ENCODE peak calls at places on chromosomes 13 and 19, in four cellular contexts. K is pancreas; P is activated naive CD8-positive, alpha-beta T cell treated with anti-CD3 and anti-CD28 coated beads, Interleukin-2, amount 50 U/mL, for 16 hours; Y is astrocyte of the hippocampus. A is an unnamed sample.

GRCh38 chr19:11423804-11424318 is 4.7 kb upstream of the RGL3 start:
- DNase-seq in Y (no peak), K (no peak), P (no peak), A (no peak)

GRCh38 chr19:10009269-10009665 is 1.0 kb downstream of the COL5A3 start:
- DNase-seq in K (peak), Y (peak), P (no peak), A (no peak)

GRCh38 chr13:83995930-83996329 is 113.7 kb upstream of the SLITRK1 start:
- DNase-seq in Y (no peak), P (no peak), K (no peak), A (no peak)

GRCh38 chr19:51664997-51665396 is 18.4 kb upstream of the SIGLEC14 start:
- DNase-seq in K (no peak), Y (no peak), P (no peak), A (no peak)

GRCh38 chr19:51240866-51241265 is 10.0 kb upstream of the SIGLECL1 start:
- DNase-seq in P (no peak), K (no peak), Y (no peak), A (no peak)

GRCh38 chr13:97228850-97229521 is 6.9 kb downstream of the MBNL2 start:
- DNase-seq in Y (no peak), P (no peak), K (no peak), A (no peak)

GRCh38 chr13:55437162-55437561 is 1703.6 kb upstream of the PRR20A start:
- DNase-seq in K (no peak), Y (no peak), P (no peak), A (no peak)

GRCh38 chr13:27973956-27974662 is 5.0 kb upstream of the CDX2 start:
- DNase-seq in K (no peak), Y (no peak), P (no peak), A (no peak)

GRCh38 chr19:53621885-53622710 is 9.7 kb upstream of the DPRX start:
- DNase-seq in P (no peak), Y (peak), K (no peak), A (no peak)

GRCh38 chr13:52067237-52067636 is 42.7 kb downstream of the UTP14C start:
- DNase-seq in Y (peak), K (no peak), P (no peak), A (no peak)

GRCh38 chr19:40467007-40467565 is 285 bp downstream of the SPTBN4 start:
- DNase-seq in K (peak), Y (peak), P (no peak), A (no peak)

GRCh38 chr13:46075811-46076210 is 23.3 kb upstream of the ZC3H13 start:
- DNase-seq in P (no peak), Y (no peak), K (no peak), A (no peak)

GRCh38 chr19:12052057-12052570 is 647 bp downstream of the ZNF878 start:
- DNase-seq in K (no peak), P (no peak), Y (peak), A (no peak)

GRCh38 chr19:58003153-58003828 is 671 bp upstream of the ZNF606 start:
- DNase-seq in K (no peak), Y (no peak), P (no peak), A (no peak)

GRCh38 chr19:2491130-2491801 is 15.3 kb downstream of the GADD45B start:
- DNase-seq in Y (peak), K (peak), P (no peak), A (no peak)

GRCh38 chr13:92463134-92463533 is 763.5 kb upstream of the GPC6 start:
- DNase-seq in P (no peak), K (peak), Y (peak), A (no peak)

GRCh38 chr13:92743992-92744391 is 482.6 kb upstream of the GPC6 start:
- DNase-seq in P (no peak), Y (no peak), K (no peak), A (no peak)

GRCh38 chr13:98172570-98173405 is 4.3 kb downstream of the RNF113B start:
- DNase-seq in Y (peak), K (no peak), P (no peak), A (no peak)

GRCh38 chr13:99282264-99283231 is 24.4 kb upstream of the GPR18 start:
- DNase-seq in K (no peak), P (no peak), Y (no peak), A (no peak)

GRCh38 chr19:46065486-46065885 is 24.7 kb upstream of the IGFL4 start:
- DNase-seq in K (no peak), Y (peak), P (no peak), A (no peak)

GRCh38 chr19:48806818-48807589 is 3.8 kb downstream of the BCAT2 start:
- DNase-seq in Y (no peak), K (no peak), P (no peak), A (no peak)

GRCh38 chr19:48681127-48681470 is 8.3 kb upstream of the NTN5 start:
- DNase-seq in K (no peak), Y (peak), P (no peak), A (no peak)

GRCh38 chr13:42246541-42246940 is 25.4 kb upstream of the AKAP11 start:
- DNase-seq in K (no peak), P (no peak), Y (no peak), A (no peak)

GRCh38 chr19:18650468-18651001 is 13.7 kb downstream of the KLHL26 start:
- DNase-seq in K (no peak), Y (peak), P (no peak), A (no peak)

GRCh38 chr13:20526664-20527063 is 1.0 kb upstream of the CRYL1 start:
- DNase-seq in P (no peak), K (no peak), Y (peak), A (no peak)

A was measured in mesenteric fat pad.